ENCODE peak calls at places on chromosome 10, in seven cellular contexts. B is NCI-H510A treated with DMSO at 0.1 percent for 48 hours; X is iris pigment epithelial cell; G is activated T-helper 1 cell treated with Interleukin-2 at 50 U/mL for 16 hours; K is HTR-8/SVneo; J is neural crest cell; E is activated CD4-positive, CD25-positive, alpha-beta regulatory T cell treated with anti-CD3 and anti-CD28 coated beads, Interleukin-2, amount 50 U/mL, for 16 hours. Z is an unnamed sample.
A peak's percentile ranks its signal among the peaks of the same experiment; 100 is the strongest.

GRCh38 chr10:85259908-85260307 is 931.5 kb downstream of the CCSER2 start:
- DNase-seq in B (no peak), X (no peak), G (no peak), K (no peak), J (no peak), E (no peak), Z (no peak)

GRCh38 chr10:132574783-132575319 is 37.3 kb downstream of the INPP5A start:
- DNase-seq in B (no peak), X (peak; percentile 43), G (no peak), K (no peak), J (no peak), E (no peak), Z (no peak)

GRCh38 chr10:102782698-102783540 is 39.2 kb downstream of the WBP1L start:
- DNase-seq in B (no peak), X (peak; percentile 97), G (no peak), K (no peak), J (no peak), E (no peak), Z (no peak)

GRCh38 chr10:103395754-103396066 is 565 bp downstream of the ATP5MK start:
- DNase-seq in B (no peak), X (peak; percentile 36), G (no peak), K (peak; percentile 15), J (no peak), E (no peak), Z (peak; percentile 56)

GRCh38 chr10:88565072-88565471 is 18.0 kb downstream of the RNLS start:
- DNase-seq in B (peak; percentile 5), X (peak; percentile 54), G (no peak), K (peak; percentile 24), J (no peak), E (no peak), Z (peak; percentile 54)

GRCh38 chr10:121692626-121693025 is 94.4 kb upstream of the FGFR2 start:
- DNase-seq in B (no peak), X (no peak), G (no peak), K (no peak), J (no peak), E (no peak), Z (no peak)

GRCh38 chr10:31836569-31837406 is 91.8 kb downstream of the ARHGAP12 start:
- DNase-seq in B (no peak), X (peak; percentile 62), G (no peak), K (peak; percentile 13), J (no peak), E (no peak), Z (peak; percentile 69)

GRCh38 chr10:70903262-70903921 is 15.0 kb upstream of the PCBD1 start:
- DNase-seq in B (peak; percentile 41), X (peak; percentile 32), G (no peak), K (peak; percentile 67), J (peak; percentile 64), E (no peak), Z (peak; percentile 37)

GRCh38 chr10:23051855-23052309 is 43.5 kb upstream of the MSRB2 start:
- DNase-seq in B (no peak), X (no peak), G (no peak), K (no peak), J (no peak), E (no peak), Z (no peak)

GRCh38 chr10:94061026-94061425 is 67.3 kb downstream of the PLCE1 start:
- DNase-seq in B (no peak), X (no peak), G (no peak), K (no peak), J (no peak), E (no peak), Z (no peak)

GRCh38 chr10:97514344-97514743 is 15.6 kb downstream of the UBTD1 start:
- DNase-seq in B (no peak), X (no peak), G (no peak), K (no peak), J (no peak), E (no peak), Z (no peak)

GRCh38 chr10:80051993-80052392 is 26.5 kb upstream of the TMEM254 start:
- DNase-seq in B (no peak), X (no peak), G (no peak), K (no peak), J (no peak), E (no peak), Z (no peak)

GRCh38 chr10:129646921-129647320 is 179.9 kb downstream of the MGMT start:
- DNase-seq in B (no peak), X (no peak), G (no peak), K (no peak), J (no peak), E (no peak), Z (no peak)

Z was measured in RKO.